ENCODE peak calls at places on chromosome 11, in nine cellular contexts. A, K, N, J, Z, C, F, L and O are unnamed samples. For H3K4me1, the result is how much of the 10 kb centered on the place peaks cover.

GRCh38 chr11:95924414-95924760 is 480 bp upstream of the MTMR2 start:
- DNase-seq in A (no peak), K (no peak), N (peak), J (peak), Z (no peak), C (no peak), F (peak), L (peak), O (no peak)

GRCh38 chr11:78339483-78339882 is 78.1 kb downstream of the GAB2 start:
- DNase-seq in A (no peak), K (no peak), N (no peak), J (no peak), Z (no peak), C (no peak), F (no peak), L (no peak), O (no peak)

GRCh38 chr11:96051820-96052219 is 127.9 kb upstream of the MTMR2 start:
- DNase-seq in A (no peak), K (no peak), N (no peak), J (no peak), Z (no peak), C (no peak), F (no peak), L (no peak), O (no peak)

GRCh38 chr11:96738311-96738710 is 348.5 kb downstream of the JRKL start:
- DNase-seq in A (no peak), K (no peak), N (no peak), J (no peak), Z (no peak), C (no peak), F (no peak), L (no peak), O (no peak)

GRCh38 chr11:64553554-64554201 is 37.3 kb upstream of the SLC22A12 start:
- DNase-seq in A (peak), K (peak), N (peak), J (peak), Z (peak), C (peak), F (peak), L (peak), O (peak)

GRCh38 chr11:57335343-57336110 is at the start of gene SSRP1:
- DNase-seq in A (peak), K (peak), N (peak), J (peak), Z (peak), C (peak), F (peak), L (peak), O (peak)

GRCh38 chr11:72232260-72233055 is 7.9 kb downstream of the INPPL1 start:
- DNase-seq in A (no peak), K (peak), N (no peak), J (no peak), Z (no peak), C (no peak), F (no peak), L (no peak), O (no peak)

GRCh38 chr11:101436511-101437142 is 147.2 kb downstream of the TRPC6 start:
- DNase-seq in A (peak), K (no peak), N (peak), J (peak), Z (peak), C (peak), F (peak), L (peak), O (no peak)

GRCh38 chr11:11279956-11280689 is 72.9 kb downstream of the CSNK2A3 start:
- DNase-seq in A (no peak), K (no peak), N (peak), J (no peak), Z (no peak), C (no peak), F (no peak), L (peak), O (no peak)

GRCh38 chr11:11706022-11706421 is 84.2 kb upstream of the GALNT18 start:
- DNase-seq in A (no peak), K (no peak), N (no peak), J (no peak), Z (no peak), C (no peak), F (no peak), L (no peak), O (no peak)

GRCh38 chr11:16853859-16854258 is 115.4 kb downstream of the C11orf58 start:
- DNase-seq in A (no peak), K (no peak), N (no peak), J (no peak), Z (no peak), C (no peak), F (no peak), L (no peak), O (no peak)

GRCh38 chr11:32575070-32575469 is 8.6 kb upstream of the EIF3M start:
- DNase-seq in A (no peak), K (no peak), N (no peak), J (no peak), Z (no peak), C (no peak), F (no peak), L (no peak), O (no peak)

GRCh38 chr11:22193348-22194051 is 615 bp downstream of the ANO5 start:
- DNase-seq in A (peak), K (peak), N (no peak), J (no peak), Z (no peak), C (peak), F (peak), L (no peak), O (peak)

GRCh38 chr11:3043315-3043871 is 13.8 kb downstream of the CARS1 start:
- DNase-seq in A (no peak), K (no peak), N (no peak), J (peak), Z (peak), C (peak), F (no peak), L (peak), O (no peak)

GRCh38 chr11:22337571-22338464 is at the start of gene SLC17A6:
- DNase-seq in A (peak), K (no peak), N (peak), J (peak), Z (no peak), C (no peak), F (no peak), L (peak), O (no peak)

GRCh38 chr11:77074626-77075221 is 8.0 kb downstream of the CAPN5 start:
- DNase-seq in A (no peak), K (peak), N (no peak), J (no peak), Z (no peak), C (no peak), F (peak), L (no peak), O (no peak)

GRCh38 chr11:23569547-23569946 is 709.3 kb upstream of the CCDC179 start:
- DNase-seq in A (no peak), K (no peak), N (no peak), J (no peak), Z (no peak), C (no peak), F (no peak), L (no peak), O (no peak)

GRCh38 chr11:59899532-59899931 is 20.9 kb downstream of the OOSP3 start:
- DNase-seq in A (no peak), K (no peak), N (no peak), J (no peak), Z (no peak), C (no peak), F (no peak), L (no peak), O (no peak)

GRCh38 chr11:111454561-111455192 is 57.5 kb downstream of the BTG4 start:
- DNase-seq in A (peak), K (no peak), N (peak), J (peak), Z (no peak), C (peak), F (no peak), L (peak), O (no peak)

GRCh38 chr11:6604081-6604626 is 580 bp downstream of the ILK start:
- DNase-seq in A (peak), K (no peak), N (peak), J (peak), Z (peak), C (peak), F (peak), L (peak), O (peak)

GRCh38 chr11:79052539-79052938 is 388.3 kb downstream of the TENM4 start:
- DNase-seq in A (no peak), K (no peak), N (no peak), J (no peak), Z (no peak), C (no peak), F (no peak), L (peak), O (no peak)

GRCh38 chr11:33828604-33829429 is 54.5 kb upstream of the FBXO3 start:
- DNase-seq in A (peak), K (no peak), N (no peak), J (no peak), Z (no peak), C (no peak), F (no peak), L (no peak), O (no peak)

GRCh38 chr11:96272542-96273306 is 70.3 kb downstream of the MAML2 start:
- DNase-seq in A (no peak), K (no peak), N (peak), J (peak), Z (no peak), C (no peak), F (no peak), L (peak), O (peak)

GRCh38 chr11:64007629-64008282 is 21.5 kb downstream of the OTUB1 start:
- DNase-seq in A (no peak), K (peak), N (no peak), J (peak), Z (peak), C (peak), F (peak), L (peak), O (peak)

GRCh38 chr11:78952866-78953265 is 378.2 kb upstream of the NARS2 start:
- DNase-seq in A (no peak), K (no peak), N (no peak), J (no peak), Z (no peak), C (no peak), F (no peak), L (no peak), O (no peak)

GRCh38 chr11:64561984-64562722 is 28.9 kb upstream of the SLC22A12 start:
- DNase-seq in A (no peak), K (peak), N (no peak), J (no peak), Z (no peak), C (peak), F (no peak), L (no peak), O (no peak)

GRCh38 chr11:63767415-63768231 is 952 bp downstream of the ZFTA start:
- DNase-seq in A (peak), K (peak), N (peak), J (peak), Z (peak), C (peak), F (peak), L (peak), O (peak)

GRCh38 chr11:115637842-115638241 is 133.6 kb upstream of the CADM1 start:
- DNase-seq in A (no peak), K (no peak), N (no peak), J (no peak), Z (no peak), C (no peak), F (no peak), L (no peak), O (no peak)

GRCh38 chr11:95577716-95578460 is 211.7 kb downstream of the FAM76B start:
- DNase-seq in A (no peak), K (no peak), N (peak), J (peak), Z (no peak), C (no peak), F (no peak), L (peak), O (no peak)

GRCh38 chr11:99325807-99326206 is 305.1 kb downstream of the CNTN5 start:
- DNase-seq in A (no peak), K (no peak), N (peak), J (peak), Z (no peak), C (no peak), F (no peak), L (peak), O (no peak)

GRCh38 chr11:113874096-113874919 is 1.1 kb downstream of the USP28 start:
- DNase-seq in A (no peak), K (no peak), N (peak), J (peak), Z (no peak), C (no peak), F (no peak), L (no peak), O (no peak)

GRCh38 chr11:60370811-60371297 is 7.5 kb upstream of the MS4A7 start:
- DNase-seq in A (no peak), K (no peak), N (no peak), J (no peak), Z (no peak), C (no peak), F (no peak), L (no peak), O (no peak)

GRCh38 chr11:9138612-9139579 is 47.5 kb upstream of the SCUBE2 start:
- DNase-seq in A (no peak), K (no peak), N (peak), J (peak), Z (peak), C (no peak), F (peak), L (peak), O (peak)

GRCh38 chr11:32200448-32200847 is 109.6 kb downstream of the RCN1 start:
- DNase-seq in A (no peak), K (no peak), N (no peak), J (no peak), Z (no peak), C (no peak), F (no peak), L (no peak), O (no peak)

GRCh38 chr11:2792376-2793250 is 92.8 kb upstream of the KCNQ1OT1 start:
- DNase-seq in A (no peak), K (peak), N (no peak), J (no peak), Z (no peak), C (peak), F (peak), L (no peak), O (peak)

DNA sequence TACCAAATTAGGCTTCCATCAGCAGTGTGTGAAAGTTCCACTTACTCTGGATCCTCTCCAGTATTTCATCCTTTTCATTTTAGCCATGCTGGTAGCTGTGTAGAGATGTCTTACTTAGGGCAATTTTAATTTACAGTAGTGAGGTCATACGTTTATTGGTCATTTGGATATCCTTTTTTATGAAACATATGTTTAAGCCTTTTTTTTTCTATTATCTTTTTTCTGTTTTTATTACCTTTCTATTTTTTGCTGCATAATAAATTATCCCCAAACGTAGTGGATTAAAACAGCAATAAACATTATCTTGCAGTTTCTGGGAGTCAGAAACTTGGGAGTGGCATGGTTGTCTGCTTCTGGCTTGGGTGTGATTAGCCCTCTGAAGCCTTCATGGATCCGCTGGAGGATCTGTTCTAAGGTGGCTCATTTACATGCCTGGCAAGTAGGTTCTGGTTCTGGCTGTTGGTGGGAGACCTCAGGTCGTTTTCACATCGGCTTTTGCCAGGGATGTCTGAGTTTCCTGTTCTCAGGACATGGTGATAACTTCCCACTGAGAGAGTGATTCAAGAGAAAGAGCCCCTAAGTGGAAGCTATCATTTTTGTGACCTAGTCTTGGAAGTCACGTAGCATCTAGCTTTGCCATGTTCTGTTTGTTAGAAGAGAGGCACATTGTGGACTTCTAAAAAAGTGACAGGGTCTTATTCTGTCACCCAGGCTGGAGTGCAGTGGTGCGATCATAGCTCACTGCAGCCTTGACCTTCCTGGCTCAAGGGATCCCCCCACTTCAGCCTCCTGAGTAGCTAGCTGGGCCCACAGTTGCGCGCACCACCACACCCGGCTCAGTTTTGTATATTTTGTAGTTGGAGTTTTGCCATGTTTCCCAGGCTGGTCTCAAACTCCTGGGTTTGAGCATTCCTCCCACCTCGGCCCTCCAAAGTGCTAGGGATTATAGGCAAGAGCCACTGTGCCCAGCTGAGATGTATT is 38.6 kb downstream of the PPP6R3 start:
- DNase-seq in A (no peak), K (no peak), N (no peak), J (no peak), Z (no peak), C (no peak), F (no peak), L (no peak), O (no peak)
- H3K4me3 ChIP-seq in A (no peak), K (no peak), N (no peak), J (no peak), Z (no peak), C (no peak), F (no peak), L (no peak), O (no peak)

GRCh38 chr11:1303196-1303821 is 6.1 kb downstream of the TOLLIP start:
- DNase-seq in A (no peak), K (peak), N (no peak), J (no peak), Z (no peak), C (no peak), F (no peak), L (no peak), O (peak)
- H3K4me1 ChIP-seq in A (under half), K (half or more), N (under half), J (under half), Z (under half), C (under half), F (under half), L (under half), O (half or more)

GRCh38 chr11:46551261-46551660 is 42.6 kb downstream of the AMBRA1 start:
- DNase-seq in A (no peak), K (no peak), N (no peak), J (no peak), Z (no peak), C (no peak), F (no peak), L (no peak), O (no peak)

GRCh38 chr11:46554205-46555162 is 39.3 kb downstream of the AMBRA1 start:
- DNase-seq in A (no peak), K (no peak), N (peak), J (peak), Z (peak), C (no peak), F (no peak), L (peak), O (no peak)

GRCh38 chr11:46553746-46554204 is 40.0 kb downstream of the AMBRA1 start:
- DNase-seq in A (no peak), K (no peak), N (no peak), J (peak), Z (no peak), C (no peak), F (no peak), L (no peak), O (no peak)

GRCh38 chr11:46557684-46558151 is 36.1 kb downstream of the AMBRA1 start:
- DNase-seq in A (no peak), K (no peak), N (peak), J (no peak), Z (no peak), C (no peak), F (no peak), L (peak), O (no peak)

DNA sequence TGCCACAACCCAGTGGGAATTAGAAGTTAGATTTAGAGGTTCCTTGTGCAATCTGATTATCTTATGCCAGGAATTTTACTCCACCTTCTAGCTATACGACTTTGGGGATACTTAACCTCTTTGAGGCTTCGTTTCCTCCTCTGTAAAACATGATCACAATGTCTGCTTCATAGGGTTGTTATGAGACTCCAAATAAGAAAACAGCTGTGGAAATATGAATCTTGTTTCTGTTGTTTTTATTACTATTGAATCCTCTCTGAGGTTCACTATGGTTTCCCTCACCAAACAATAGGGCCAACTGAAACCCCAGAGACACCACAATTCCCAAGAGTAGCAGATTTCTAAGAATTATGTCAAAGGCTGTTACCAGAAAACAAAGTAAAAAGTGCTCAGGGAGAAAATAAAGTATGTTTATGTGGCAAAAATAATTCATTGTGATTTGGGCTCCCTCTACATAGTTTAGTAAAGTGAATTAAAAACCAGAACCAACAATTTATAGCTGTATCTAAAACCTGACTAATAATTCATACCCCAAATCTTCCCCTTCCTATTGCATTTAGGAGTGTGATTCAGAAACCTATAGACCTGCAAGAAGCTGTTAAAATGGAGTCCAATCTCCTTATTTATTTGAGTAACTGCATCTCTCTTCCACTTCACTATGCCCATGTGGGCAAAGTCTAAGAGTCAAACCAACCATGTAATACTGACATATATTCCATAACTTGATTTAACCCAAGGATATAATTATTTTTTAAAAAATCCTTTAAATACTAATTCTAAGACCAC is 38.4 kb downstream of the AMBRA1 start:
- DNase-seq in A (no peak), K (no peak), N (no peak), J (peak), Z (no peak), C (no peak), F (no peak), L (peak), O (no peak)
- H3K4me3 ChIP-seq in A (no peak), K (no peak), N (no peak), J (no peak), Z (no peak), C (no peak), F (no peak), L (no peak), O (no peak)

GRCh38 chr11:129280027-129280811 is 88.1 kb upstream of the ARHGAP32 start:
- DNase-seq in A (no peak), K (no peak), N (peak), J (peak), Z (no peak), C (no peak), F (no peak), L (peak), O (no peak)
- H3K4me1 ChIP-seq in A (under half), K (under half), N (under half), J (under half), Z (under half), C (under half), F (under half), L (under half), O (under half)

DNA sequence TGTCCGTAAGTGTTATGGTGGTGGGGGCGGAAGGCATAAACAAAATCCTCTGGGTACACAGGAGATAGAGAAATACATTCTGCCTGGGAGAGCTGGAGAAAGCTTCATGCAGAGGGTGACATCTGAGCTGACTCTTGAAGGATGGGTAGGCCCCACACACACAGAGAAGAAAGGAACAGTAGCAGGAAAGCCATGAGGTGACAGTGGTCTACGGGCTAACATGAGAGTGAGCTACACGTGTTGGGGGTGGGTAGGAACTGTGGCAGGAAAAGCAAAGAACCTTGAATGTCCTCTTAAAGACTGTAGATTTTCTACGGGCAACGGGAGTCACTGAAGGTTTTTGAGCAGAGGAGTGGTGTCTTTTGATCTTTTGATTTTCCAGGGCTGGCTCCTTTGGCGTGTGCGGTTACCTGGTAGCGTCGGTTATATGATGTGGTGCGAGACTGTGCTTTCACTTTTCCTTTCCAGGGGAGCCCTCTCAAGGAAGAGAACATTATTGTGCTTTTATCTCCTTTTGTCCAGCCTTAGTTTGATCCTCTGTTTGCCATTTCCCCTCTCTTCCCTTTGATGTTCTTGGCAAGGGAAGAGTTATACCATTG is 39.7 kb downstream of the ADAMTS8 start:
- DNase-seq in A (no peak), K (no peak), N (peak), J (no peak), Z (no peak), C (no peak), F (no peak), L (no peak), O (no peak)
- H3K4me3 ChIP-seq in A (peak), K (no peak), N (no peak), J (no peak), Z (no peak), C (peak), F (no peak), L (no peak), O (no peak)